ENCODE peak calls at places on chromosome 22, in seven cellular contexts. R, Z, S, D, X, V and T are unnamed samples.

GRCh38 chr22:48950151-48950915 is 877.3 kb downstream of the BRD1 start:
- DNase-seq in R (no peak), Z (no peak), S (peak), D (no peak), X (no peak), V (no peak), T (no peak)

GRCh38 chr22:47276219-47276843 is 513.9 kb downstream of the TBC1D22A start:
- DNase-seq in R (no peak), Z (peak), S (no peak), D (no peak), X (no peak), V (no peak), T (no peak)

GRCh38 chr22:36287881-36288515 is 35.1 kb downstream of the APOL1 start:
- DNase-seq in R (peak), Z (no peak), S (peak), D (no peak), X (no peak), V (no peak), T (no peak)

GRCh38 chr22:44389926-44390925 is 77.5 kb upstream of the SHISAL1 start:
- DNase-seq in R (peak), Z (no peak), S (peak), D (no peak), X (no peak), V (no peak), T (no peak)

GRCh38 chr22:26743149-26743548 is 85.8 kb downstream of the MIAT start:
- DNase-seq in R (no peak), Z (no peak), S (no peak), D (no peak), X (no peak), V (no peak), T (no peak)

GRCh38 chr22:19615867-19616581 is 91.8 kb upstream of the CLDN5 start:
- DNase-seq in R (no peak), Z (no peak), S (no peak), D (no peak), X (no peak), V (no peak), T (no peak)

GRCh38 chr22:47626428-47627390 is 864.3 kb downstream of the TBC1D22A start:
- DNase-seq in R (no peak), Z (no peak), S (no peak), D (no peak), X (no peak), V (no peak), T (no peak)

GRCh38 chr22:35400335-35400680 is 368 bp downstream of the MCM5 start:
- DNase-seq in R (no peak), Z (no peak), S (no peak), D (peak), X (no peak), V (no peak), T (no peak)

GRCh38 chr22:36191106-36191836 is 10.3 kb downstream of the APOL4 start:
- DNase-seq in R (no peak), Z (peak), S (no peak), D (no peak), X (no peak), V (peak), T (no peak)

GRCh38 chr22:24233235-24233634 is 11.6 kb downstream of the GGT5 start:
- DNase-seq in R (no peak), Z (no peak), S (peak), D (no peak), X (no peak), V (no peak), T (peak)

GRCh38 chr22:24232725-24233124 is 12.2 kb downstream of the GGT5 start:
- DNase-seq in R (no peak), Z (no peak), S (no peak), D (no peak), X (no peak), V (no peak), T (no peak)

GRCh38 chr22:24232124-24232523 is 12.8 kb downstream of the GGT5 start:
- DNase-seq in R (no peak), Z (no peak), S (no peak), D (no peak), X (no peak), V (no peak), T (peak)

GRCh38 chr22:24231706-24232105 is 13.2 kb downstream of the GGT5 start:
- DNase-seq in R (no peak), Z (no peak), S (no peak), D (no peak), X (no peak), V (no peak), T (no peak)

DNA sequence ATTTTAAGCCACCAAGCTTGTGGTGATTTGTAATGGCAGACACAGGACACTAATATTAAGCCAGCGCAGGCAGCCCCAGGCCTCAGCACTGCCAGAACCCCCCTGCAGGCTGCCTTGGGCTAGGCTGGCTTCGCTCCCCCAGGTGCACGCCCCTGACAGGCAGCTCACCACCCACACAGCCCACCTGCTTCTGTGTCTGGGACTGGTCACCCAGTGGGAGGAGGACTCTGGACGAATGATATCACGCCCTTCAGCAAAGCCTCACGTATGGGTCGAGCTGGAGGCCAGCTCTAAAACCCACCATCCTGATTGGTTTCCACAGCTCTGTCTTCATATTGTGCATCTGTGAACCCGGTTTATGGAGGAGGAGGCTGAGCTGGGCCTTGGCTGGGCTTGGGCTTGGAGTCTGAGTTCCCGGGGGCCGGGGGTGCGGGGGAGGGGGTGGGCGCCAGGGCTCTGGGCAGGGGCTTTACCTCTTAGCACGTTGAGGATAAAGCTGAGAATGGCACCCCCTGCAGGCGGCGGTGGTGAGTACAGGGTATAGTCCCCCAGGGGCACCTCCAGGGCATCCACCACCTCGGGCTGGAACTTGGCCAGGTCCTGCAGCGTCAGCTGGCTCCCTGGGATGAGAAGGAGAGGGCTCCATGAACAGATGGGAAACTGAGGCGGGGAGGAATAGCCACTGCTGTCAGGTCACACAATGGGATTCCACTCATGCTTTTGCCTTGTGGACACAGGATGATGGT is 13.8 kb downstream of the GGT5 start:
- DNase-seq in R (peak), Z (no peak), S (peak), D (peak), X (no peak), V (no peak), T (peak)
- TF ChIP-seq CTCF in R (peak), Z (peak), S (no peak), D (peak), X (no peak), V (peak), T (peak)

DNA sequence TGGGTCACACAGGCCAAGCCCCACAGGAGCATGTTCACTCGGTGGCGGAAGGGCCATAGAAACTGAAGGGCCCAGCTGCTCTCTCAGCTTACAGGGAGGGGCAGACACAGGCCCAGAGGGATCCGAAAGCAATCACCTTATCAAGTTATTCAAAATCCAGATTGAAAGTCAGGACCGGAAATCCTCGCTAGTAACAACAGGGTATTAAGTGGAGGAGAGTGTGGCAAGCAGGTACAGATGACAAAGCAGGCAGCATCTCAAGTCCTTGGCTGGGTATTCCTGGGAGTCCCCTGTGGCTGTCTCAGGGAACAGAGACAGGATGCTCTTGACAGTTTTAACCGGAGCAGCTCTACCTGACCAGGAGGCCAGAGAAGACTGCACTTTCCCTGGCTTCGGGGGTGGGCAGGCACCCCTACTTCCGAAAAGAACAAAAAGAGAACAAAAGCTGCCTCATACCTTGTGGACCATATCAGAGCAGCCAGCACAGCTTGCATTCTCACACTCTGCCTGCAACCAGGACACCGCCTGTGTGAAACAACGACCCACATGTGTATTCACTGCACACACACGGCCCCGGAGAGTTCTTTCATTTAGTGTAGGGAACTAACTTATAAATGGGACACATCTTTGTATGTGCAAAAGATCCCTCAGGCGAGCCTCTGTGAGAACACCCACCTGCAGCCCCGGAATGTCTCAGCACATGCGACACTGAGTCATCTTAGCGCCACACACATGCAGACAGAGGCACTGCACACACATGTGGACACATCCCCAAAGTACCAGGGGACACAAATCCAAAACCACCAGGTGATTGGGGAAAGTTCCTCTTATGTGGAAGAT is 78.3 kb downstream of the MICAL3 start:
- DNase-seq in R (no peak), Z (no peak), S (no peak), D (no peak), X (no peak), V (no peak), T (peak)
- TF ChIP-seq CTCF in R (no peak), Z (no peak), S (no peak), D (no peak), X (no peak), V (no peak), T (peak)

DNA sequence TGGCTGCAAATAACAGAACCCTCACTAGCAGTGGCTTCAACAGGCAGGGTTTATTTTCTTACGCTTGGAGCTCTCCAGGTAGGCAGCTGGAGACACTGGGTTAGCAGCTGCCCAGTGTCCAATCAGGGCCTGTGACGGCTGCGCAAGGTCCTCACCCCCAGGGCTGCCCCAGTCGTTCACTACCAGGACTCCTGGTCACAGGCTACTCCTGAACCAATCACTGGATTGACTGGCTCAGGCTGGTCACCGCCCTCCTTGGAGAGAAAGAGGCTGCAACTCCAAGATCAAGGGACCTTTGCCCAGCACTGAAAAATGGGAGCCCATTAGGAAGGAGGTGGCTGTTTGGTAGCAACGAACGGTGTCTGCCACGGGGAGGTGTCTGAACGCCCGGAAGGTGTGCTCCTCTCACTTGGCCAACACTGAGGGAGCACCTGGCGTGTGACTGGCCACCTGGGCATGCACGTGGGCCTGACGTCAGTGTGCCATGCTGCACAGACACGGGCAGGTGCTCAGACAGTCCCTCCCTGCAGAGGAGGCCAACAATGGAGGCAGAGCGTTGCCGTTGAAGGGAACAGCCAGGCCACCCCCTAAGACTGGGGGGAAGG is 5.1 kb downstream of the ARSA start:
- DNase-seq in R (peak), Z (no peak), S (peak), D (no peak), X (peak), V (no peak), T (no peak)
- TF ChIP-seq CTCF in R (no peak), Z (no peak), S (peak), D (no peak), X (no peak), V (no peak), T (no peak)

DNA sequence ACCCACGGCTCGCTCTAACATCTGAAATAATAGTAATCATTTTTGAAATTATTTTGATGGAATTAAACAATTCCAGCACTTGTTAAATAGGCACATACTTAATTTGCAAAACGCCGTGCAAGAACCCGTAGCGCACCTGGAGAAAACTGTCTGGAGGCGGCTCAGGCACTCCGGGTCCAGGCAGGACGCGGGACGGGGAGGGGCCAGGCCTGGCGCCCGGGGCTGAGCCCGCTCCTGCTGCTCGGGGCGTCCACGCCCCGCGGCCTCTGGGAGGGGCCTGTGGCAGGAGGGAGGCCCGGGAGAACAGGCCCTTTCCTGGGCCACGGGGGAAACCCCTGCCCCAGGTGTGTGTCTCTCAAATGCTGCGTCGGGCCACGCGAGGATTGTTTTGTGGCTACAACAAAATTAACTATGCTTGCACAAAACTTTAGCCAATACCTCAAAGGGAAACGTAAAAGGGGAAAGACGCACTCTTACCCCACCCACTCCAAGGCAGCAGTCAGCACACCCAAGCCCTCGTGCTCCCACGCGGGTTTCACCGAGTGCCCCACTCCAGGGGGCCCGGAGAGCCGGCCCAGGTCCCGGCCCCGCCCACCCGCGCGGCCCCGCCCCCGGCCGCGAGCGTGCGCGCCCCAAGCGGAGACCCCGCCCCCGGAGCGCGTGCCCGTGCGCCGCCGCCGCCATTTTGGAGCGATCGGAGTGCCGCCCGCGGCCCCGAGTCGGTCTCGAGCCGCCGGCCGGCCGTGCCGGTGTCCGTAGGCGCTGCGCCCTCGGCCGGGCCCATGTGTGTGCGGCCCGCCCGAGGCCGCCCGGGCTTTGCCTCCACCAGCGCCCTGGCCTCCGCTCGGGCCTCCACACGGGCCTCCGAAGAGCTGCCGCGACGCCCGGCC is at the start of gene PPP6R2:
- DNase-seq in R (peak), Z (peak), S (peak), D (peak), X (peak), V (peak), T (peak)
- TF ChIP-seq CTCF in R (no peak), Z (no peak), S (no peak), D (no peak), X (no peak), V (no peak), T (no peak)

GRCh38 chr22:31730344-31730711 is 19.6 kb downstream of the PRR14L start:
- DNase-seq in R (no peak), Z (no peak), S (no peak), D (no peak), X (no peak), V (no peak), T (no peak)
- TF ChIP-seq CTCF in R (peak), Z (no peak), S (no peak), D (peak), X (no peak), V (no peak), T (no peak)

GRCh38 chr22:42691440-42691839 is 29.2 kb downstream of the A4GALT start:
- DNase-seq in R (no peak), Z (no peak), S (no peak), D (no peak), X (no peak), V (no peak), T (no peak)

GRCh38 chr22:42693055-42693762 is 27.5 kb downstream of the A4GALT start:
- DNase-seq in R (no peak), Z (no peak), S (peak), D (no peak), X (no peak), V (no peak), T (no peak)

GRCh38 chr22:42695294-42695693 is 25.4 kb downstream of the A4GALT start:
- DNase-seq in R (no peak), Z (no peak), S (peak), D (no peak), X (no peak), V (no peak), T (no peak)

GRCh38 chr22:42693763-42694683 is 26.6 kb downstream of the A4GALT start:
- DNase-seq in R (no peak), Z (no peak), S (peak), D (no peak), X (no peak), V (no peak), T (no peak)

DNA sequence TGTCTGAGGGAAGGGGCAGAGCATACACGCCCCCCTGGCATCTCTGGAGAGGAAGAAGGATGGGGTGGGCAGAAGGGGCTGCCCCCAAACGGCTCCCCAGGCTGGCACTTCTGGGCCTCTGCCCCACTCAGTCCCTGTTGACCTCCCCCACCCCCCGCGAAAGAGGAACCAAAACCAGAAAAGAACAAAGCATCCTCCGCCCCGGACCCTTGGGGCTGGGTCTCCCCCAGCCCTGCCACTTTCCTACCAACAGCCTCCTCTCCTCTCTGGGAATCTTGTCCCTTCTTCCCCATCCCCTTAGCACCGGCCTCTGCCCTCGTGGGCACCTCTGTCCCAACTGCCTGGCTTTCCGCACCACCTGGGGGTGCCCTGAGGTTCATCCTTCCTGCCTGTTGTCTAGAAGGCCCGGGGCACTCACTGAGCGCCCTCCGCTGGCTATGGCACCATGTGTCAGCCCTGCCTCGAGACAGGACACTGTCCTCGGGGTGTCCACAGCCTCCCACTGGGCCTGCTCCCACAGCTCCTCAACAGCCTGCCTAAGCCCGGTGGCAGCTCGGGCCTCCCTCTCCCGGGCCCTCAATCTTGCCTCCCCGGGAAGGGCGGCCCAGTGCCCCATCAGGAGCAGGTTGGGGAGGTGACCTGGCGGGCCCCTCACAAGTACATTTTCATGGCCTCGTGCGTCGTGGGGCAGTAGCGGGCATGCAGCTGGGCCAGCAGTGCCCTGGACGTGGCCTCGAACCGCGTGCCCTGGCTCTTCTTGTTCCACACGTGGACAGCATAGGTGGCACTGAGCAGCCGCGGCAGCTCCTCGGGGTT is 28.2 kb downstream of the A4GALT start:
- DNase-seq in R (no peak), Z (no peak), S (no peak), D (no peak), X (no peak), V (no peak), T (peak)
- TF ChIP-seq CTCF in R (no peak), Z (no peak), S (no peak), D (no peak), X (no peak), V (no peak), T (peak)

GRCh38 chr22:25362215-25362882 is 142.9 kb downstream of the CRYBB2 start:
- DNase-seq in R (peak), Z (peak), S (peak), D (peak), X (peak), V (peak), T (peak)
- TF ChIP-seq CTCF in R (peak), Z (peak), S (peak), D (peak), X (peak), V (peak), T (peak)

GRCh38 chr22:38271927-38272372 is 860 bp downstream of the TMEM184B start:
- DNase-seq in R (peak), Z (no peak), S (no peak), D (no peak), X (peak), V (no peak), T (no peak)

GRCh38 chr22:38270091-38270972 is 2.5 kb downstream of the TMEM184B start:
- DNase-seq in R (no peak), Z (no peak), S (no peak), D (no peak), X (no peak), V (peak), T (no peak)

GRCh38 chr22:38271101-38271500 is 1.7 kb downstream of the TMEM184B start:
- DNase-seq in R (no peak), Z (no peak), S (no peak), D (no peak), X (no peak), V (no peak), T (no peak)

GRCh38 chr22:38273135-38273761 is 438 bp upstream of the TMEM184B start:
- DNase-seq in R (no peak), Z (no peak), S (no peak), D (no peak), X (no peak), V (no peak), T (no peak)

GRCh38 chr22:38272373-38273134 is at the start of gene TMEM184B:
- DNase-seq in R (peak), Z (peak), S (peak), D (peak), X (peak), V (peak), T (peak)
- TF ChIP-seq CTCF in R (no peak), Z (no peak), S (no peak), D (no peak), X (no peak), V (no peak), T (no peak)